ENCODE peak calls at places on chromosomes 3 and 15, in ten cellular contexts. T is CD4-positive, CD25-positive, alpha-beta regulatory T cell; W is foreskin fibroblast; R is T-cell; F is adrenal gland; E is CD8-positive, alpha-beta memory T cell; Q is SHP77; Z is Kasumi-1; I is GM23248; M is NCI-H82. K is an unnamed sample.

GRCh38 chr15:57216288-57216687 is 160.0 kb upstream of the CGNL1 start:
- DNase-seq in W (peak), M (peak), T (no peak), I (peak), E (no peak), Q (peak), Z (no peak), R (no peak), F (peak), K (peak)

GRCh38 chr15:51108933-51109550 is 14.3 kb upstream of the TNFAIP8L3 start:
- DNase-seq in I (peak), T (no peak), Q (no peak), Z (no peak), F (no peak), M (no peak), E (no peak), W (peak), R (no peak), K (peak)

GRCh38 chr3:43214616-43215015 is 71.7 kb upstream of the SNRK start:
- DNase-seq in Q (no peak), E (no peak), T (no peak), R (no peak), F (no peak), I (peak), Z (no peak), M (peak), W (no peak), K (no peak)

GRCh38 chr3:172582712-172583111 is 59.5 kb upstream of the TNFSF10 start:
- DNase-seq in T (no peak), Z (no peak), Q (no peak), F (no peak), R (no peak), I (peak), W (no peak), M (no peak), E (no peak), K (no peak)

GRCh38 chr15:89543389-89543788 is 31.9 kb upstream of the TICRR start:
- DNase-seq in Q (no peak), R (no peak), I (peak), M (no peak), E (no peak), Z (no peak), F (no peak), T (no peak), W (no peak), K (no peak)

GRCh38 chr15:69997701-69998273 is 99.9 kb downstream of the TLE3 start:
- DNase-seq in T (no peak), F (no peak), Q (peak), M (no peak), E (no peak), R (no peak), I (peak), Z (no peak), W (peak), K (peak)

GRCh38 chr3:42302924-42303634 is 37.1 kb upstream of the CCK start:
- DNase-seq in F (no peak), M (no peak), R (no peak), Q (no peak), T (no peak), W (no peak), I (no peak), E (no peak), Z (peak), K (no peak)

GRCh38 chr3:63874769-63875168 is 11.1 kb downstream of the ATXN7 start:
- DNase-seq in E (no peak), Q (no peak), F (no peak), W (no peak), Z (no peak), M (no peak), T (no peak), I (no peak), R (no peak), K (no peak)

GRCh38 chr3:157445897-157446296 is 9.2 kb downstream of the PTX3 start:
- DNase-seq in E (no peak), T (no peak), M (no peak), I (peak), W (peak), R (no peak), Z (peak), Q (no peak), F (no peak), K (no peak)

GRCh38 chr3:114307222-114307840 is 13.5 kb downstream of the TIGIT start:
- DNase-seq in T (peak), W (no peak), E (no peak), I (no peak), M (no peak), R (no peak), Q (no peak), F (no peak), Z (no peak), K (no peak)

GRCh38 chr3:51099794-51100542 is 285.1 kb upstream of the MANF start:
- DNase-seq in Q (peak), T (peak), E (no peak), M (peak), I (peak), F (peak), W (peak), R (no peak), Z (peak), K (peak)

GRCh38 chr3:43753743-43754142 is 63.0 kb downstream of the ABHD5 start:
- DNase-seq in I (peak), R (no peak), E (no peak), M (no peak), F (no peak), Z (no peak), T (no peak), W (peak), Q (no peak), K (no peak)

GRCh38 chr15:78130466-78131294 is 565 bp downstream of the CIB2 start:
- DNase-seq in M (no peak), E (no peak), I (no peak), Q (no peak), R (no peak), T (peak), Z (no peak), W (no peak), F (no peak), K (no peak)

GRCh38 chr3:110598847-110599490 is 472.6 kb upstream of the NECTIN3 start:
- DNase-seq in W (peak), M (no peak), R (no peak), I (peak), Q (no peak), Z (no peak), F (no peak), T (no peak), E (no peak), K (no peak)

GRCh38 chr3:133821767-133822638 is 16.4 kb downstream of the SRPRB start:
- DNase-seq in T (no peak), E (no peak), W (peak), F (peak), I (peak), M (peak), Z (peak), R (no peak), Q (peak), K (peak)

GRCh38 chr3:41522620-41523019 is 323.3 kb downstream of the CTNNB1 start:
- DNase-seq in E (no peak), M (no peak), Z (no peak), Q (no peak), T (peak), W (no peak), F (no peak), R (no peak), I (no peak), K (no peak)

GRCh38 chr15:22930782-22931484 is 49.2 kb downstream of the CYFIP1 start:
- DNase-seq in R (no peak), M (no peak), E (no peak), Q (no peak), Z (no peak), F (peak), T (no peak), I (peak), W (no peak), K (peak)

GRCh38 chr15:38059665-38060064 is 125.2 kb downstream of the TMCO5A start:
- DNase-seq in F (no peak), Z (no peak), M (no peak), R (no peak), I (peak), Q (no peak), W (no peak), E (no peak), T (no peak), K (no peak)

GRCh38 chr3:186217820-186218164 is 108.9 kb upstream of the ETV5 start:
- DNase-seq in R (no peak), F (peak), M (no peak), T (peak), Z (no peak), Q (no peak), E (no peak), W (no peak), I (no peak), K (no peak)

GRCh38 chr3:113867506-113867905 is 28.9 kb downstream of the GRAMD1C start:
- DNase-seq in R (no peak), T (no peak), Q (no peak), W (peak), F (no peak), I (peak), M (no peak), Z (no peak), E (no peak), K (no peak)

GRCh38 chr3:131804565-131805133 is 230.2 kb downstream of the CPNE4 start:
- DNase-seq in I (peak), F (peak), R (no peak), T (no peak), W (no peak), Q (no peak), E (no peak), Z (no peak), M (peak), K (peak)

GRCh38 chr3:66582721-66583141 is 81.9 kb upstream of the LRIG1 start:
- DNase-seq in M (peak), Z (peak), I (peak), R (peak), Q (no peak), E (peak), F (no peak), T (peak), W (peak), K (peak)

GRCh38 chr3:65615329-65615728 is 423.4 kb downstream of the MAGI1 start:
- DNase-seq in E (no peak), W (no peak), T (no peak), M (no peak), R (no peak), F (no peak), Z (no peak), Q (no peak), I (no peak), K (no peak)

GRCh38 chr3:106457278-106458210 is 588.7 kb upstream of the CBLB start:
- DNase-seq in Q (peak), E (no peak), Z (no peak), T (peak), M (peak), R (no peak), W (peak), F (no peak), I (peak), K (peak)

GRCh38 chr15:62067448-62068044 is 769 bp downstream of the C2CD4A start:
- DNase-seq in E (peak), F (peak), Q (no peak), I (peak), M (peak), R (no peak), W (no peak), Z (no peak), T (peak), K (peak)

GRCh38 chr3:99648091-99648490 is 9.7 kb downstream of the COL8A1 start:
- DNase-seq in Z (no peak), F (no peak), W (no peak), I (peak), M (no peak), T (no peak), Q (no peak), E (no peak), R (no peak), K (peak)

GRCh38 chr3:138850151-138850550 is 15.4 kb upstream of the PIK3CB start:
- DNase-seq in Z (no peak), E (no peak), Q (no peak), I (peak), W (peak), R (no peak), T (no peak), F (peak), M (no peak), K (peak)

GRCh38 chr3:29277249-29277648 is 3.6 kb upstream of the RBMS3 start:
- DNase-seq in Q (no peak), I (no peak), T (no peak), Z (no peak), R (no peak), W (no peak), E (no peak), F (no peak), M (no peak), K (no peak)

GRCh38 chr3:143538577-143538981 is 309.7 kb downstream of the SLC9A9 start:
- DNase-seq in Z (no peak), M (no peak), R (no peak), Q (no peak), F (no peak), E (no peak), T (no peak), I (peak), W (peak), K (no peak)

GRCh38 chr3:159130108-159130507 is 328.3 kb downstream of the MFSD1 start:
- DNase-seq in Q (no peak), I (peak), F (peak), R (no peak), T (peak), M (peak), E (no peak), W (peak), Z (peak), K (no peak)

GRCh38 chr3:51966016-51966415 is 1.2 kb downstream of the PCBP4 start:
- DNase-seq in Q (no peak), R (no peak), I (no peak), T (no peak), M (no peak), Z (no peak), W (no peak), F (no peak), E (no peak), K (no peak)

GRCh38 chr3:102741694-102742093 is 306.9 kb downstream of the ZPLD1 start:
- DNase-seq in M (no peak), Z (no peak), I (no peak), Q (no peak), R (no peak), T (no peak), F (no peak), W (no peak), E (no peak), K (no peak)

GRCh38 chr15:75928680-75929608 is 25.3 kb downstream of the FBXO22 start:
- DNase-seq in Z (peak), F (peak), M (peak), W (no peak), E (no peak), Q (peak), R (no peak), T (peak), I (peak), K (no peak)

GRCh38 chr3:16211176-16211904 is 36.9 kb downstream of the GALNT15 start:
- DNase-seq in R (no peak), E (no peak), T (no peak), M (no peak), I (peak), Z (no peak), F (no peak), Q (no peak), W (no peak), K (no peak)

GRCh38 chr3:45010718-45011355 is 15.3 kb upstream of the CLEC3B start:
- DNase-seq in Q (no peak), E (no peak), T (no peak), Z (no peak), W (peak), M (no peak), I (peak), F (no peak), R (no peak), K (no peak)

GRCh38 chr15:40310001-40310959 is 2.5 kb upstream of the PLCB2 start:
- DNase-seq in E (peak), T (peak), F (peak), Z (peak), W (no peak), R (no peak), M (peak), Q (peak), I (peak), K (peak)

GRCh38 chr15:80578206-80578595 is 116.9 kb upstream of the ABHD17C start:
- DNase-seq in T (no peak), F (no peak), M (no peak), I (no peak), R (no peak), Z (no peak), Q (no peak), W (no peak), E (no peak), K (no peak)

GRCh38 chr3:128703561-128703960 is 22.4 kb upstream of the RAB7A start:
- DNase-seq in W (no peak), M (no peak), F (no peak), E (no peak), I (no peak), Z (no peak), Q (no peak), T (no peak), R (no peak), K (no peak)

GRCh38 chr3:117846238-117846637 is 1136.7 kb downstream of the TUSC7 start:
- DNase-seq in T (no peak), F (no peak), M (no peak), E (no peak), I (no peak), W (no peak), R (no peak), Z (peak), Q (no peak), K (no peak)

GRCh38 chr3:52831500-52832301 is 1.2 kb upstream of the ITIH4 start:
- DNase-seq in F (peak), Z (peak), R (no peak), Q (peak), E (no peak), I (peak), M (peak), T (no peak), W (peak), K (peak)

K was measured in MG63.